ENCODE peak calls at places on chromosomes 2 and 18, in five cellular contexts. I is K562, P is SK-N-SH, U is H1, V is GM12878. X is an unnamed sample.

GRCh38 chr18:23302852-23303527 is 150.1 kb upstream of the RIOK3 start:
- DNase-seq in V (no peak), I (no peak), P (no peak), U (no peak), X (no peak)

GRCh38 chr2:70472256-70472905 is 81.2 kb downstream of the TGFA start:
- DNase-seq in P (no peak), I (no peak), U (no peak), V (no peak), X (no peak)

GRCh38 chr2:180442860-180443644 is 436.0 kb upstream of the CWC22 start:
- DNase-seq in V (no peak), U (no peak), I (no peak), P (no peak), X (no peak)

GRCh38 chr2:14261771-14262170 is 370.7 kb upstream of the LRATD1 start:
- DNase-seq in P (no peak), I (no peak), U (no peak), V (no peak), X (no peak)

GRCh38 chr18:44943201-44943881 is 262.7 kb downstream of the SETBP1 start:
- DNase-seq in P (no peak), U (peak; percentile 39), I (no peak), V (no peak), X (no peak)

GRCh38 chr18:35917043-35917442 is 55.4 kb upstream of the RMP24 start:
- DNase-seq in P (no peak), V (no peak), I (no peak), U (no peak), X (no peak)

GRCh38 chr2:209005371-209005770 is 418.5 kb upstream of the MAP2 start:
- DNase-seq in U (no peak), I (no peak), V (no peak), P (no peak), X (no peak)

GRCh38 chr2:95351080-95351915 is 51.2 kb upstream of the FAHD2A start:
- DNase-seq in U (no peak), I (no peak), P (no peak), V (no peak), X (no peak)

GRCh38 chr2:178301595-178302324 is 107.4 kb downstream of the OSBPL6 start:
- DNase-seq in I (no peak), U (no peak), P (no peak), V (no peak), X (no peak)

GRCh38 chr2:236684534-236685256 is 115.1 kb downstream of the ACKR3 start:
- DNase-seq in I (no peak), U (peak; percentile 7), P (no peak), V (no peak), X (no peak)

GRCh38 chr2:120253021-120253882 is 600 bp downstream of the RALB start:
- DNase-seq in I (peak; percentile 79), P (peak; percentile 88), U (no peak), V (no peak), X (no peak)

GRCh38 chr2:215728504-215729065 is 284.8 kb downstream of the MREG start:
- DNase-seq in U (no peak), P (no peak), I (no peak), V (peak; percentile 35), X (no peak)

GRCh38 chr2:60885683-60886082 is 4.3 kb downstream of the REL start:
- DNase-seq in I (no peak), V (no peak), P (no peak), U (no peak), X (no peak)

GRCh38 chr2:172283476-172283875 is 143.9 kb upstream of the ITGA6 start:
- DNase-seq in V (no peak), I (no peak), P (no peak), U (no peak), X (no peak)

GRCh38 chr2:195706161-195706900 is 49.3 kb downstream of the SLC39A10 start:
- DNase-seq in V (no peak), I (no peak), P (no peak), U (no peak), X (no peak)

GRCh38 chr2:207390302-207391095 is 139.3 kb upstream of the CREB1 start:
- DNase-seq in V (no peak), P (no peak), U (no peak), I (no peak), X (no peak)

GRCh38 chr2:56244911-56245530 is 61.2 kb downstream of the CCDC85A start:
- DNase-seq in U (no peak), P (no peak), V (no peak), I (no peak), X (no peak)
- TF ChIP-seq SIN3A in U (no peak), P (no peak), V (no peak), I (no peak), X (no peak)

DNA sequence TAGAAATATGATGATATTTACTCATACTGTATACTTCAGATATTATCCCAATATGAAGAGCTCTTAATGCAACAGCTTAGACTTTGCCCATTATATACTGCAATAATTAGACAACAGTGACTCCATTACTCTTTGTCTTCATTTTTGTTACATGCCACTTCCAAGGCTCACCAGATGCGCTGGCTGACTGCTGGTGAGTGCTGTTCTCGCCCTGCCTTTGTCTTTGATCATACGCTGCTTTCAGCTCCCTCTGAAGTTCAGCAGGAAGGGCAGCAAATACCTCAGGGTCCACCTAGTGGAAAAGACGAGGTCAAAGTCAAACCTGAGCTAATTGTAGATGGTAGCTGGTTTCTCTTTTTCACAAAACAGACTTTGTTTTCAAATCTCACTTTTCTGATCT is 66.3 kb downstream of the EIF5B start:
- DNase-seq in V (no peak), I (no peak), U (peak; percentile 15), P (no peak), X (no peak)
- TF ChIP-seq CTCF in V (no peak), I (no peak), U (peak; percentile 34), P (peak; percentile 16), X (peak; percentile 8)

DNA sequence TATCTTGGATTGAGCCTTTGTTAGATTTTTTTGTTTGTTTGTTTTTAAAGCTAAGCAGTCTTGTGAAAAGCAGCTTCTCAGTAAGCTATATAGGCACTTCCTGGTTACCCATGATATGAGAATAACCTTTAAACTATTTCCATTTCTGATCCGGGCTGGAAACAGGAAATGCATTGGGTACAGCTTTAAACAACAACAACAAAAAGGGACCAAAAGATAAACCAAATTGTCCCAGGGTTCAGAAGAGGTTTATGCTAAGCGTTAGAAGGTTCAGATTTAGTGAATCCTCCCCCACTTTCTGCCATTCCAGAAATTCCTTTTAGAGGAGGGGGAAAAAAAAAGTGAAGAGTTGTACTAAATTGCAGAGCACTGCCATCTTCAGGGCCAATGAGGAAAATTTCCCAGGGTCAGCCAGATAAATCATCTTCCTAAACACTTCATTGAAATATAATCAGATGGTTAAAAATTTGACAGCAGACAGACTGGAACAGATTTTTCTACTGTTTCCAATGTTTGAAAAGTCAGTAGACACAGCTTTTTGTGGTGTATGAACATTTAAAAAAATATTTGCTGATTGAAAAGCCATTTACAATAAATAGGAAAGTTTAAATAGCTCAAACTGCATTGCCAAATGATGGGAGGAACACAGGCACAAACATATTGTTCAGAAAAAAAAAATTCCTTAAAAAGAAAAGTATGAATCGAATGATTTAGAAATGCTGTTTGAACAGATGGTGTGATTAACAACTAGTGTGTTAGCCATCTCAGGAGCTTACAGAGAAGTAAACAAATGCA is 190.0 kb upstream of the TANK start:
- DNase-seq in U (peak; percentile 38), I (no peak), P (peak; percentile 69), V (no peak), X (peak; percentile 43)
- H3K4me3 ChIP-seq in U (no peak overlapping the region), I (no peak overlapping the region), P (no peak overlapping the region), V (no peak overlapping the region), X (no peak overlapping the region)

GRCh38 chr2:98295275-98295674 is 51.0 kb upstream of the CNGA3 start:
- DNase-seq in P (no peak), V (no peak), U (no peak), I (no peak), X (no peak)

GRCh38 chr2:98294711-98295110 is 51.5 kb upstream of the CNGA3 start:
- DNase-seq in V (no peak), I (no peak), P (no peak), U (no peak), X (no peak)

GRCh38 chr2:98293931-98294687 is 52.1 kb upstream of the CNGA3 start:
- DNase-seq in U (no peak), I (no peak), V (no peak), P (no peak), X (no peak)

GRCh38 chr2:98295721-98296414 is 50.4 kb upstream of the CNGA3 start:
- DNase-seq in I (no peak), P (no peak), V (no peak), U (no peak), X (no peak)

GRCh38 chr2:98293003-98293402 is 53.3 kb upstream of the CNGA3 start:
- DNase-seq in V (no peak), P (no peak), I (no peak), U (no peak), X (no peak)
- TF ChIP-seq SIN3A in V (no peak), P (no peak), I (no peak), U (no peak), X (no peak)

GRCh38 chr2:46826898-46827245 is 88.7 kb downstream of the MCFD2 start:
- DNase-seq in U (no peak), I (no peak), V (no peak), P (no peak), X (no peak)

GRCh38 chr2:46825958-46826897 is 89.4 kb downstream of the MCFD2 start:
- DNase-seq in V (no peak), P (no peak), I (no peak), U (no peak), X (no peak)

GRCh38 chr2:46825231-46825957 is 90.2 kb downstream of the MCFD2 start:
- DNase-seq in U (no peak), I (no peak), V (no peak), P (no peak), X (no peak)

GRCh38 chr2:46827274-46827930 is 88.2 kb downstream of the MCFD2 start:
- DNase-seq in V (no peak), I (no peak), P (no peak), U (no peak), X (no peak)

DNA sequence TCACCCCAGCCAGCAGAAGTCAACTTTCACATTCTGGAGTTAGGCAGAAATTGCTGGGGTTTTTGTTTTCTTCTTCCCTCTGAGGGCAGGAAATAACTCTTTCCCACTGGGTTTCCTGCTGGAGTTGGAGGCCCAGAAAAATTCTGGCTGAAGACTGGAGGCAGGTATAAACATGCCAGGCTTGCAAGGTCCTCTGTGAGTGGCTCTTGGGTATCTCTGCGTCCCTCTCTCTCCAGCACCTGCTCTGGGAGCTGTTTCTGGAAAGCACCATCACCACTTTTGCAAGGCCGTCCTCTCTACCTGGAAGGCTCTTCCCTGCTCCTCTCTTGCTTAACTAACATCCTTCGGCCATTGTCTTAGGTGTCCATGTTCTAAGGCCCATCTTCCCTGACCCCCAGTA is 91.0 kb downstream of the MCFD2 start:
- DNase-seq in V (no peak), U (no peak), I (no peak), P (no peak), X (no peak)
- TF ChIP-seq CTCF in V (no peak), U (no peak), I (no peak), P (no peak), X (no peak)